ENCODE peak calls at places on chromosomes 2 and 18, in five cellular contexts. E, R, M, B and T are unnamed samples.

GRCh38 chr2:108240966-108241365 is 1.2 kb downstream of the SULT1C3 start:
- DNase-seq in M (no peak), E (no peak), B (no peak), R (peak), T (no peak)

GRCh38 chr2:189466656-189467055 is 25.4 kb downstream of the WDR75 start:
- DNase-seq in R (peak), M (no peak), E (peak), B (no peak), T (no peak)

GRCh38 chr2:112465373-112465772 is 16.6 kb upstream of the TTL start:
- DNase-seq in B (no peak), R (peak), E (peak), M (no peak), T (no peak)

GRCh38 chr2:138494265-138494966 is 7.2 kb upstream of the SPOPL start:
- DNase-seq in R (no peak), B (no peak), M (no peak), E (no peak), T (no peak)

GRCh38 chr18:59917422-59917821 is 17.6 kb downstream of the PMAIP1 start:
- DNase-seq in R (peak), M (no peak), E (no peak), B (no peak), T (no peak)

GRCh38 chr2:120395221-120395620 is 49.3 kb downstream of the INHBB start:
- DNase-seq in E (no peak), B (no peak), M (no peak), R (no peak), T (no peak)

GRCh38 chr2:118808429-118808809 is 39.0 kb downstream of the EN1 start:
- DNase-seq in R (no peak), M (no peak), E (no peak), B (no peak), T (no peak)

GRCh38 chr2:109173311-109174171 is 44.5 kb downstream of the SH3RF3 start:
- DNase-seq in B (no peak), M (no peak), R (no peak), E (peak), T (no peak)

GRCh38 chr2:214809751-214810564 is 475 bp upstream of the BARD1 start:
- DNase-seq in R (peak), M (peak), E (peak), B (peak), T (peak)

GRCh38 chr18:79486356-79487197 is 90.8 kb downstream of the NFATC1 start:
- DNase-seq in R (no peak), M (no peak), E (no peak), B (peak), T (no peak)

GRCh38 chr2:232073031-232073430 is 111.5 kb downstream of the DIS3L2 start:
- DNase-seq in R (no peak), M (no peak), B (no peak), E (no peak), T (no peak)